ENCODE peak calls at places on chromosomes 13 and 19, in ten cellular contexts. C, D, F, O, P, T, R, X, M and Q are unnamed samples.

GRCh38 chr19:15072930-15073647 is 8.9 kb upstream of the OR1I1 start:
- DNase-seq in C (no peak), D (no peak), F (no peak), O (no peak), P (no peak), T (no peak), R (no peak), X (no peak), M (no peak), Q (no peak)

GRCh38 chr13:77871596-77871995 is 47.0 kb downstream of the EDNRB start:
- DNase-seq in C (no peak), D (no peak), F (no peak), O (no peak), P (no peak), T (no peak), R (no peak), X (no peak), M (no peak), Q (no peak)

GRCh38 chr13:80141114-80141849 is 199.6 kb downstream of the SPRY2 start:
- DNase-seq in C (no peak), D (no peak), F (peak; percentile 84), O (no peak), P (peak; percentile 80), T (peak; percentile 93), R (no peak), X (no peak), M (peak; percentile 60), Q (no peak)

GRCh38 chr13:33263484-33263883 is 22.1 kb downstream of the STARD13 start:
- DNase-seq in C (no peak), D (no peak), F (no peak), O (no peak), P (no peak), T (no peak), R (no peak), X (no peak), M (no peak), Q (no peak)

GRCh38 chr13:111318396-111318795 is 2.0 kb upstream of the TEX29 start:
- DNase-seq in C (no peak), D (no peak), F (no peak), O (no peak), P (no peak), T (no peak), R (no peak), X (no peak), M (no peak), Q (no peak)

GRCh38 chr19:55590621-55591020 is 8.7 kb downstream of the FIZ1 start:
- DNase-seq in C (no peak), D (no peak), F (no peak), O (no peak), P (no peak), T (no peak), R (no peak), X (no peak), M (peak; percentile 23), Q (no peak)

GRCh38 chr19:42132851-42133528 is 744 bp upstream of the POU2F2 start:
- DNase-seq in C (peak; percentile 88), D (peak; percentile 68), F (peak; percentile 40), O (no peak), P (no peak), T (peak; percentile 82), R (peak; percentile 97), X (peak; percentile 76), M (peak; percentile 79), Q (no peak)

GRCh38 chr13:49253310-49253709 is 5.6 kb downstream of the CDADC1 start:
- DNase-seq in C (no peak), D (no peak), F (no peak), O (no peak), P (no peak), T (no peak), R (no peak), X (no peak), M (no peak), Q (no peak)

GRCh38 chr13:32645854-32646253 is 59.6 kb downstream of the PDS5B start:
- DNase-seq in C (no peak), D (no peak), F (no peak), O (no peak), P (no peak), T (no peak), R (no peak), X (no peak), M (no peak), Q (no peak)

GRCh38 chr19:13089139-13089856 is 13.4 kb downstream of the LYL1 start:
- DNase-seq in C (no peak), D (no peak), F (no peak), O (no peak), P (no peak), T (no peak), R (no peak), X (no peak), M (peak; percentile 62), Q (no peak)

GRCh38 chr13:67951431-67951830 is 721.3 kb upstream of the PCDH9 start:
- DNase-seq in C (no peak), D (no peak), F (no peak), O (no peak), P (no peak), T (no peak), R (no peak), X (no peak), M (no peak), Q (no peak)

GRCh38 chr19:29259153-29259552 is 46.2 kb upstream of the UQCRFS1 start:
- DNase-seq in C (no peak), D (no peak), F (no peak), O (no peak), P (no peak), T (no peak), R (no peak), X (no peak), M (no peak), Q (no peak)